ENCODE peak calls at places on chromosome 18, in ten cellular contexts. G, Q, Y, Z, B, L, I, C, V and R are unnamed samples. For H3K27me3, the result is how much of the 10 kb centered on the place peaks cover.

GRCh38 chr18:13725566-13726227 is 661 bp downstream of the FAM210A start:
- DNase-seq in V (no peak), Y (peak), B (no peak), Z (no peak), L (no peak), C (no peak), I (no peak), G (no peak), Q (peak), R (peak)

GRCh38 chr18:13101659-13101992 is 110.5 kb downstream of the CEP192 start:
- DNase-seq in C (no peak), V (no peak), B (no peak), L (no peak), I (no peak), Y (no peak), Z (no peak), Q (no peak), G (no peak), R (no peak)

GRCh38 chr18:69974365-69974764 is 26.7 kb upstream of the CD226 start:
- DNase-seq in Z (no peak), I (no peak), Y (no peak), V (no peak), Q (no peak), C (no peak), L (no peak), B (no peak), G (no peak), R (no peak)

GRCh38 chr18:5546660-5547059 is 2.9 kb upstream of the EPB41L3 start:
- DNase-seq in V (no peak), Z (peak), G (no peak), I (no peak), B (no peak), Y (peak), C (no peak), L (no peak), Q (peak), R (peak)

GRCh38 chr18:6221602-6222014 is 193.1 kb downstream of the L3MBTL4 start:
- DNase-seq in Q (no peak), B (no peak), L (no peak), I (no peak), V (no peak), G (no peak), C (no peak), Z (no peak), Y (no peak), R (no peak)

GRCh38 chr18:46039967-46040746 is 31.9 kb downstream of the PSTPIP2 start:
- DNase-seq in I (no peak), Y (peak), G (no peak), B (no peak), Q (no peak), Z (peak), L (no peak), V (no peak), C (no peak), R (no peak)

GRCh38 chr18:11497585-11497984 is 111.8 kb upstream of the SLC35G4 start:
- DNase-seq in Q (no peak), L (no peak), C (no peak), Z (no peak), V (no peak), G (no peak), B (no peak), I (no peak), Y (no peak), R (no peak)

GRCh38 chr18:31101148-31102019 is 837 bp downstream of the DSC2 start:
- DNase-seq in G (peak), Z (peak), Y (no peak), I (peak), V (peak), B (peak), L (peak), Q (peak), C (no peak), R (peak)

GRCh38 chr18:50401334-50401733 is 26.5 kb downstream of the SKA1 start:
- DNase-seq in G (no peak), C (no peak), Q (no peak), V (no peak), L (no peak), Y (no peak), I (no peak), B (no peak), Z (no peak), R (no peak)

GRCh38 chr18:59222341-59222740 is 2.4 kb downstream of the GRP start:
- DNase-seq in L (no peak), I (no peak), V (no peak), Z (no peak), Y (no peak), B (no peak), G (no peak), C (no peak), Q (no peak), R (no peak)

GRCh38 chr18:48939368-48940097 is 11.2 kb downstream of the SMAD7 start:
- DNase-seq in G (no peak), L (no peak), I (no peak), Z (no peak), B (peak), Y (peak), Q (peak), V (no peak), C (no peak), R (no peak)

GRCh38 chr18:55405655-55406373 is 182.2 kb downstream of the TCF4 start:
- DNase-seq in L (peak), I (peak), Z (peak), V (peak), C (no peak), Y (peak), Q (peak), G (peak), B (peak), R (peak)

GRCh38 chr18:76384861-76385680 is 110.0 kb downstream of the ZNF516 start:
- DNase-seq in C (no peak), Y (no peak), L (no peak), Q (no peak), I (no peak), Z (no peak), V (peak), B (peak), G (peak), R (peak)

GRCh38 chr18:65287642-65288041 is 463.2 kb upstream of the CDH7 start:
- DNase-seq in Q (no peak), V (no peak), G (no peak), C (no peak), B (no peak), Y (no peak), Z (no peak), I (no peak), L (no peak), R (no peak)

GRCh38 chr18:46213295-46213694 is 109.1 kb downstream of the HAUS1 start:
- DNase-seq in Y (peak), C (peak), Q (no peak), I (no peak), B (no peak), L (no peak), Z (no peak), G (no peak), V (no peak), R (no peak)

GRCh38 chr18:55047546-55047945 is 88.3 kb upstream of the CCDC68 start:
- DNase-seq in L (no peak), I (no peak), B (no peak), Y (no peak), Z (no peak), V (no peak), G (no peak), C (no peak), Q (no peak), R (no peak)

GRCh38 chr18:70333757-70334156 is 44.9 kb downstream of the SOCS6 start:
- DNase-seq in C (peak), Q (no peak), V (no peak), Y (no peak), G (no peak), L (no peak), B (no peak), Z (peak), I (no peak), R (peak)

GRCh38 chr18:76450912-76451421 is 44.1 kb downstream of the ZNF516 start:
- DNase-seq in V (no peak), G (no peak), B (peak), Q (peak), Y (peak), Z (peak), I (peak), L (peak), C (no peak), R (peak)

GRCh38 chr18:50866765-50867164 is 12.2 kb upstream of the ME2 start:
- DNase-seq in G (no peak), L (no peak), V (no peak), I (no peak), B (no peak), Q (no peak), Y (peak), Z (no peak), C (no peak), R (no peak)

GRCh38 chr18:64134044-64134757 is 14.7 kb downstream of the LINC00305 start:
- DNase-seq in Z (no peak), Y (no peak), V (no peak), B (no peak), G (no peak), C (no peak), L (no peak), I (no peak), Q (no peak), R (no peak)

GRCh38 chr18:49812321-49813070 is 837 bp downstream of the ACAA2 start:
- DNase-seq in C (no peak), I (no peak), Y (peak), V (no peak), Q (no peak), G (no peak), B (no peak), L (no peak), Z (no peak), R (no peak)

GRCh38 chr18:36756262-36756661 is 72.5 kb downstream of the TPGS2 start:
- DNase-seq in B (no peak), I (no peak), C (no peak), Q (no peak), Y (no peak), V (no peak), L (no peak), G (no peak), Z (no peak), R (no peak)

GRCh38 chr18:55269632-55270031 is 310.4 kb upstream of the CCDC68 start:
- DNase-seq in C (no peak), I (no peak), Y (peak), Q (no peak), G (no peak), V (no peak), Z (no peak), L (no peak), B (no peak), R (no peak)

GRCh38 chr18:66646622-66647021 is 42.7 kb upstream of the CDH19 start:
- DNase-seq in L (no peak), Z (no peak), Q (no peak), V (no peak), C (no peak), I (no peak), Y (peak), B (no peak), G (no peak), R (no peak)

GRCh38 chr18:59778434-59778833 is 81.2 kb upstream of the CCBE1 start:
- DNase-seq in Y (no peak), C (no peak), L (no peak), G (no peak), I (no peak), V (no peak), Z (no peak), Q (no peak), B (no peak), R (no peak)

GRCh38 chr18:27377251-27377650 is 192.1 kb upstream of the CHST9 start:
- DNase-seq in Z (no peak), L (no peak), I (no peak), Q (no peak), B (no peak), C (no peak), V (no peak), G (no peak), Y (no peak), R (no peak)

GRCh38 chr18:61992923-61993322 is 100.1 kb upstream of the RNF152 start:
- DNase-seq in G (no peak), C (no peak), Y (no peak), B (no peak), Z (no peak), V (no peak), Q (no peak), I (no peak), L (no peak), R (no peak)

GRCh38 chr18:9848170-9848854 is 37.5 kb upstream of the TXNDC2 start:
- DNase-seq in B (no peak), Q (no peak), Z (no peak), G (no peak), L (no peak), I (no peak), Y (no peak), V (no peak), C (no peak), R (no peak)

GRCh38 chr18:9851511-9851910 is 34.3 kb upstream of the TXNDC2 start:
- DNase-seq in V (no peak), I (no peak), C (no peak), G (no peak), L (no peak), Z (no peak), Q (no peak), B (no peak), Y (no peak), R (no peak)

GRCh38 chr18:9850297-9850696 is 35.5 kb upstream of the TXNDC2 start:
- DNase-seq in Q (no peak), V (no peak), L (no peak), G (no peak), I (no peak), Y (no peak), Z (no peak), B (no peak), C (no peak), R (no peak)

GRCh38 chr18:9852266-9853081 is 33.3 kb upstream of the TXNDC2 start:
- DNase-seq in Y (no peak), B (no peak), V (no peak), G (no peak), C (no peak), Z (no peak), I (no peak), Q (no peak), L (no peak), R (no peak)

GRCh38 chr18:9849407-9849961 is 36.3 kb upstream of the TXNDC2 start:
- DNase-seq in V (peak), Z (peak), B (no peak), C (no peak), G (no peak), I (peak), Q (peak), L (peak), Y (no peak), R (peak)
- TF ChIP-seq POLR2A in V (no peak), Z (no peak), B (no peak), C (no peak), G (no peak), I (no peak), Q (no peak), L (no peak), Y (no peak), R (no peak)

DNA sequence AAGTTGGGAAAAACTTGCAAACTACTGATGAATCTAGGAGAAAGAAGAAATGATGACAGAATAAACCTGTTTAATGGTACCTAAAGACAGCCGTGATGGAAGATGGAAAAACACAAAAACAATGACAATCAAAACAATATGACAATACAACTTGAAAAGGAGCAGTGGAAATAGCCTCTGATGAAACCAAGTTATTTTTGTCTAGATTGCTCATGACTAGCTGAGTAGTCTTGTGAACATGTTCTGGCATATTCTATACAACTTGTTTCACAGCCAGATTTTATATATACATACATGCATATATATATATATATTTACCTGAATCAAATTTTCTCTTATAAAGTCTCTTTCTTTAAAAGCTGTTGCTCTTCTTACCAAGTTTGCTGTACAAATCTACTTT is 439.1 kb downstream of the TGIF1 start:
- DNase-seq in C (no peak), V (no peak), I (no peak), B (no peak), Y (no peak), Q (no peak), G (no peak), Z (no peak), L (no peak), R (no peak)
- H3K27me3 ChIP-seq in C (under half), V (under half), I (under half), B (under half), Y (under half), Q (under half), G (under half), Z (under half), L (under half), R (under half)

DNA sequence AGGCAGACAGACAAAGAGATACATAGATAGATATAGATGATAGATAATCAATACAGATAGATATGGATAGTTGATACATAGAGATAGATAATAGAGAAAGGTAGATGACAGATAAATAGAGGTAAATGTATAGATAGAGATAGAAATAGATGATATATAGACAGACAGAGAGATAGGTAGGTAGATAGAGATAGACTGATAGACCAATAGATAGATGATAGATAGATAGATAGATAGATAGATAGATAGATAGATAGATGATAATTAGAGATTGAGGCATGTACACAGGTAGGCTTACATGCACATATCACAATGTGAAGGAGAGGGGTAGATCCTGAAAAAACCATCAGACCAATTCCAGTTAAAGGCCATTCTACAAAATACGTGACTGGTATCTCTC is 724.7 kb downstream of the GALR1 start:
- DNase-seq in I (no peak), V (no peak), G (no peak), Y (no peak), L (no peak), C (no peak), B (no peak), Q (no peak), Z (no peak), R (no peak)
- TF ChIP-seq POLR2A in I (no peak), V (no peak), G (no peak), Y (no peak), L (no peak), C (no peak), B (no peak), Q (no peak), Z (no peak), R (no peak)

GRCh38 chr18:75268206-75268605 is 57.6 kb downstream of the TSHZ1 start:
- DNase-seq in V (no peak), B (no peak), G (no peak), Z (no peak), I (no peak), Q (no peak), C (no peak), Y (no peak), L (no peak), R (no peak)
- H3K27me3 ChIP-seq in V (under half), B (under half), G (under half), Z (under half), I (under half), Q (under half), C (under half), Y (under half), L (under half), R (under half)

GRCh38 chr18:22681912-22682311 is 251.2 kb upstream of the RBBP8 start:
- DNase-seq in G (no peak), V (no peak), Y (no peak), B (no peak), L (no peak), I (no peak), C (no peak), Q (peak), Z (no peak), R (no peak)

GRCh38 chr18:22684268-22684667 is 248.9 kb upstream of the RBBP8 start:
- DNase-seq in I (no peak), Q (no peak), Z (no peak), B (no peak), L (no peak), C (no peak), Y (no peak), G (no peak), V (no peak), R (no peak)

GRCh38 chr18:22683786-22684185 is 249.3 kb upstream of the RBBP8 start:
- DNase-seq in C (no peak), B (no peak), I (no peak), L (no peak), V (no peak), G (peak), Y (no peak), Q (no peak), Z (no peak), R (no peak)

GRCh38 chr18:22682720-22683119 is 250.4 kb upstream of the RBBP8 start:
- DNase-seq in I (no peak), G (no peak), C (no peak), B (no peak), Q (no peak), V (no peak), Z (no peak), L (no peak), Y (no peak), R (no peak)

DNA sequence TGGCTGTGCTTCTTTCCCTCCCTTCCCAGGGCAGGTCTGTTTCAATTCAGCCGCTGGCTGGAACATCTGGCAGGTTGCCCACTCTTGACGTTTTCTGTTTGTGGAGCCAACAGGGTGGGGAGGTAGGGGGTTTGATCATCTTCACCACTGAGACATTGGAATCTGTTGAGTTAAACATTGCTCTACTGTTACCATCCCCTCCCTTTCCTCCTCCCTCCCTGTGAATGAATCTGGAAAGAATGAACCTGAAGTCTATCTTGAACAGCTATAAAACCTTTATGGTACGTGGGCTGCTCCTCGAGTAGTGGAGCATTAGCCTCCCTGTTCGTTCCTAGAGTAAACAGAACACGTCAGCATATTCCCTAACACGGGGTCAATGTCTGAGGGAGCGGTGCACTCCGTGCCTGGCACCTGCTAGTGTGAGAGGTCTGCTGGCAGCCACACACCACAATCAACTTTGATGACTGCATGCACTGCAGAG is 249.9 kb upstream of the RBBP8 start:
- DNase-seq in Y (peak), Z (peak), C (no peak), Q (peak), G (peak), L (no peak), I (peak), B (peak), V (peak), R (peak)
- TF ChIP-seq POLR2A in Y (no peak), Z (peak), C (no peak), Q (no peak), G (no peak), L (no peak), I (no peak), B (no peak), V (no peak), R (no peak)

DNA sequence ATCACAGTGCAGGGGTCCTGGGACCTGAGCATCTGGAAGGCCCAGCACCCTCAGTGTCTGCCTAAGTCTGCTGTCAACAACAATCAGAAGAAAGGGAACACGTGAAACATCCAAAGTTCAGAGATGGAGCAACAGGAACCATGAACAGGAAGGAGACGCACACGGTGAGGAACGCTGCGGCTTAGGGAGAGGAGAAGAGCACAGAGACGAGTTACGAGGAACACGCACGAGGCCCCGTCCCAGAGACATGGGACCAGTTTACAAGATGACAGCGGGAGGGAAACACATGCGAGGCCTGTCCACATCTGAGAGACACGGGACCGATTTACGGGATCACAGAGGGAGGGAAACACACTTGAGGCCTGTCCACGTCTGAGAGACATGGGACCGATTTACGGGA is 2.9 kb upstream of the KCNG2 start:
- DNase-seq in L (peak), C (no peak), Y (no peak), Z (no peak), G (no peak), B (no peak), V (no peak), I (no peak), Q (no peak), R (no peak)
- H3K27me3 ChIP-seq in L (under half), C (under half), Y (under half), Z (under half), G (under half), B (under half), V (under half), I (half or more), Q (under half), R (under half)